ENCODE peak calls at places on chromosomes 7 and 10, in seven cellular contexts. W is anterior cingulate cortex; K is spleen; N is AG08396; Q is posterior cingulate gyrus; O is T-helper 1 cell; C is stimulated activated effector memory CD8-positive, alpha-beta T cell treated with anti-CD3 and anti-CD28 coated beads, Interleukin-12 subunit alpha, Interleukin-12 subunit beta, amount 100 ng/mL, for 72 hours. A is an unnamed sample.

GRCh38 chr10:7585228-7585627 is 81.5 kb downstream of the ITIH5 start:
- DNase-seq in W (no peak), K (peak; percentile 43), N (no peak), Q (no peak), O (no peak), C (no peak), A (no peak)

GRCh38 chr10:67079126-67079525 is 153.3 kb downstream of the LRRTM3 start:
- DNase-seq in W (peak; percentile 2), K (no peak), N (no peak), Q (peak; percentile 81), O (no peak), C (no peak), A (no peak)

GRCh38 chr10:13716161-13717071 is 129.7 kb downstream of the PRPF18 start:
- DNase-seq in W (no peak), K (no peak), N (peak; percentile 47), Q (no peak), O (no peak), C (no peak), A (no peak)

GRCh38 chr7:120583835-120584586 is 273.9 kb downstream of the TSPAN12 start:
- DNase-seq in W (no peak), K (no peak), N (no peak), Q (no peak), O (no peak), C (no peak), A (peak; percentile 79)

GRCh38 chr10:98414932-98415709 is at the start of gene PYROXD2:
- DNase-seq in W (peak; percentile 77), K (peak; percentile 92), N (peak; percentile 97), Q (peak; percentile 95), O (peak; percentile 26), C (peak; percentile 72), A (peak; percentile 74)

GRCh38 chr7:75945297-75946168 is 30.6 kb downstream of the POR start:
- DNase-seq in W (no peak), K (no peak), N (no peak), Q (no peak), O (no peak), C (peak; percentile 51), A (no peak)

GRCh38 chr7:39673868-39674267 is 50.5 kb downstream of the RALA start:
- DNase-seq in W (no peak), K (no peak), N (no peak), Q (no peak), O (no peak), C (no peak), A (no peak)

GRCh38 chr7:21352540-21353387 is 75.1 kb upstream of the SP4 start:
- DNase-seq in W (no peak), K (no peak), N (no peak), Q (no peak), O (no peak), C (peak; percentile 53), A (no peak)

GRCh38 chr7:147595076-147595475 is 995.5 kb upstream of the C7orf33 start:
- DNase-seq in W (no peak), K (no peak), N (no peak), Q (no peak), O (no peak), C (no peak), A (no peak)

GRCh38 chr7:132972745-132973144 is 109.1 kb downstream of the CHCHD3 start:
- DNase-seq in W (no peak), K (no peak), N (no peak), Q (no peak), O (no peak), C (no peak), A (no peak)

GRCh38 chr10:101938316-101939272 is 95.0 kb upstream of the KCNIP2 start:
- DNase-seq in W (no peak), K (no peak), N (peak; percentile 46), Q (no peak), O (no peak), C (no peak), A (peak; percentile 61)

GRCh38 chr7:90686146-90686545 is 90.0 kb downstream of the CDK14 start:
- DNase-seq in W (no peak), K (no peak), N (no peak), Q (no peak), O (no peak), C (no peak), A (no peak)

GRCh38 chr10:80196270-80196949 is 8.9 kb downstream of the ANXA11 start:
- DNase-seq in W (no peak), K (peak; percentile 84), N (no peak), Q (peak; percentile 87), O (peak; percentile 30), C (peak; percentile 78), A (peak; percentile 88)

GRCh38 chr10:121522841-121523240 is 75.4 kb downstream of the FGFR2 start:
- DNase-seq in W (no peak), K (no peak), N (no peak), Q (no peak), O (no peak), C (no peak), A (no peak)

GRCh38 chr7:101911800-101912705 is 94.6 kb downstream of the CUX1 start:
- DNase-seq in W (no peak), K (peak; percentile 53), N (peak; percentile 37), Q (no peak), O (no peak), C (no peak), A (peak; percentile 69)

GRCh38 chr7:36809064-36809463 is 84.8 kb upstream of the AOAH start:
- DNase-seq in W (no peak), K (no peak), N (no peak), Q (no peak), O (no peak), C (no peak), A (no peak)

GRCh38 chr10:68550747-68551411 is 9.3 kb upstream of the TET1 start:
- DNase-seq in W (no peak), K (no peak), N (peak; percentile 71), Q (no peak), O (no peak), C (peak; percentile 60), A (peak; percentile 42)

GRCh38 chr7:25820432-25821040 is 331.5 kb upstream of the NFE2L3 start:
- DNase-seq in W (no peak), K (no peak), N (no peak), Q (no peak), O (no peak), C (no peak), A (no peak)

A was measured in kidney epithelial cell.